ENCODE peak calls at places on chromosome 19, in nine cellular contexts. One of them, this sample, is unnamed.

GRCh38 chr19:51006406-51006805 is 5.0 kb upstream of the KLK8 start:
- DNase-seq in adrenal gland: no peak
- DNase-seq in Right ventricle myocardium superior: no peak
- DNase-seq in WTC11: no peak
- DNase-seq in stimulated activated CD4-positive, alpha-beta T cell treated with anti-CD3 and anti-CD28 coated beads, Interleukin-4, amount 100 ng/mL, for 24 hours: no peak
- DNase-seq in mucosa of descending colon: no peak
- DNase-seq in GM04504: no peak
- DNase-seq in transverse colon: no peak
- DNase-seq in stimulated activated effector memory CD8-positive, alpha-beta T cell treated with anti-CD3 and anti-CD28 coated beads, Interleukin-12 subunit alpha, Interleukin-12 subunit beta, amount 100 ng/mL, for 72 hours: no peak
- DNase-seq in this sample: no peak

GRCh38 chr19:12789904-12790619 is 1.2 kb upstream of the JUNB start:
- DNase-seq in adrenal gland: peak
- DNase-seq in Right ventricle myocardium superior: peak
- DNase-seq in WTC11: peak
- DNase-seq in stimulated activated CD4-positive, alpha-beta T cell treated with anti-CD3 and anti-CD28 coated beads, Interleukin-4, amount 100 ng/mL, for 24 hours: peak
- DNase-seq in mucosa of descending colon: peak
- DNase-seq in GM04504: peak
- DNase-seq in transverse colon: peak
- DNase-seq in stimulated activated effector memory CD8-positive, alpha-beta T cell treated with anti-CD3 and anti-CD28 coated beads, Interleukin-12 subunit alpha, Interleukin-12 subunit beta, amount 100 ng/mL, for 72 hours: peak
- DNase-seq in this sample: peak

GRCh38 chr19:18322318-18322758 is 538 bp downstream of the LSM4 start:
- DNase-seq in adrenal gland: no peak
- DNase-seq in Right ventricle myocardium superior: no peak
- DNase-seq in WTC11: peak
- DNase-seq in stimulated activated CD4-positive, alpha-beta T cell treated with anti-CD3 and anti-CD28 coated beads, Interleukin-4, amount 100 ng/mL, for 24 hours: peak
- DNase-seq in mucosa of descending colon: peak
- DNase-seq in GM04504: peak
- DNase-seq in transverse colon: peak
- DNase-seq in stimulated activated effector memory CD8-positive, alpha-beta T cell treated with anti-CD3 and anti-CD28 coated beads, Interleukin-12 subunit alpha, Interleukin-12 subunit beta, amount 100 ng/mL, for 72 hours: peak
- DNase-seq in this sample: no peak

GRCh38 chr19:54209748-54210494 is 9.3 kb downstream of the RPS9 start:
- DNase-seq in adrenal gland: peak
- DNase-seq in Right ventricle myocardium superior: peak
- DNase-seq in WTC11: no peak
- DNase-seq in stimulated activated CD4-positive, alpha-beta T cell treated with anti-CD3 and anti-CD28 coated beads, Interleukin-4, amount 100 ng/mL, for 24 hours: no peak
- DNase-seq in mucosa of descending colon: peak
- DNase-seq in GM04504: peak
- DNase-seq in transverse colon: peak
- DNase-seq in stimulated activated effector memory CD8-positive, alpha-beta T cell treated with anti-CD3 and anti-CD28 coated beads, Interleukin-12 subunit alpha, Interleukin-12 subunit beta, amount 100 ng/mL, for 72 hours: no peak
- DNase-seq in this sample: peak

GRCh38 chr19:18756896-18757295 is 34.2 kb downstream of the COMP start:
- DNase-seq in adrenal gland: no peak
- DNase-seq in Right ventricle myocardium superior: no peak
- DNase-seq in WTC11: no peak
- DNase-seq in stimulated activated CD4-positive, alpha-beta T cell treated with anti-CD3 and anti-CD28 coated beads, Interleukin-4, amount 100 ng/mL, for 24 hours: no peak
- DNase-seq in mucosa of descending colon: no peak
- DNase-seq in GM04504: no peak
- DNase-seq in transverse colon: no peak
- DNase-seq in stimulated activated effector memory CD8-positive, alpha-beta T cell treated with anti-CD3 and anti-CD28 coated beads, Interleukin-12 subunit alpha, Interleukin-12 subunit beta, amount 100 ng/mL, for 72 hours: no peak
- DNase-seq in this sample: no peak

GRCh38 chr19:36140289-36141038 is 598 bp downstream of the CAPNS1 start:
- DNase-seq in adrenal gland: peak
- DNase-seq in Right ventricle myocardium superior: peak
- DNase-seq in WTC11: peak
- DNase-seq in stimulated activated CD4-positive, alpha-beta T cell treated with anti-CD3 and anti-CD28 coated beads, Interleukin-4, amount 100 ng/mL, for 24 hours: peak
- DNase-seq in mucosa of descending colon: peak
- DNase-seq in GM04504: no peak
- DNase-seq in transverse colon: peak
- DNase-seq in stimulated activated effector memory CD8-positive, alpha-beta T cell treated with anti-CD3 and anti-CD28 coated beads, Interleukin-12 subunit alpha, Interleukin-12 subunit beta, amount 100 ng/mL, for 72 hours: no peak
- DNase-seq in this sample: peak

GRCh38 chr19:43594710-43595604 is 977 bp downstream of the IRGQ start:
- DNase-seq in adrenal gland: peak
- DNase-seq in Right ventricle myocardium superior: peak
- DNase-seq in WTC11: peak
- DNase-seq in stimulated activated CD4-positive, alpha-beta T cell treated with anti-CD3 and anti-CD28 coated beads, Interleukin-4, amount 100 ng/mL, for 24 hours: peak
- DNase-seq in mucosa of descending colon: peak
- DNase-seq in GM04504: no peak
- DNase-seq in transverse colon: peak
- DNase-seq in stimulated activated effector memory CD8-positive, alpha-beta T cell treated with anti-CD3 and anti-CD28 coated beads, Interleukin-12 subunit alpha, Interleukin-12 subunit beta, amount 100 ng/mL, for 72 hours: peak
- DNase-seq in this sample: no peak

GRCh38 chr19:47778089-47778953 is at the start of gene SELENOW:
- DNase-seq in adrenal gland: peak
- DNase-seq in Right ventricle myocardium superior: peak
- DNase-seq in WTC11: peak
- DNase-seq in stimulated activated CD4-positive, alpha-beta T cell treated with anti-CD3 and anti-CD28 coated beads, Interleukin-4, amount 100 ng/mL, for 24 hours: peak
- DNase-seq in mucosa of descending colon: peak
- DNase-seq in GM04504: peak
- DNase-seq in transverse colon: peak
- DNase-seq in stimulated activated effector memory CD8-positive, alpha-beta T cell treated with anti-CD3 and anti-CD28 coated beads, Interleukin-12 subunit alpha, Interleukin-12 subunit beta, amount 100 ng/mL, for 72 hours: peak
- DNase-seq in this sample: peak

GRCh38 chr19:38551450-38551813 is 66.3 kb downstream of the MAP4K1 start:
- DNase-seq in adrenal gland: no peak
- DNase-seq in Right ventricle myocardium superior: no peak
- DNase-seq in WTC11: no peak
- DNase-seq in stimulated activated CD4-positive, alpha-beta T cell treated with anti-CD3 and anti-CD28 coated beads, Interleukin-4, amount 100 ng/mL, for 24 hours: peak
- DNase-seq in mucosa of descending colon: no peak
- DNase-seq in GM04504: no peak
- DNase-seq in transverse colon: no peak
- DNase-seq in stimulated activated effector memory CD8-positive, alpha-beta T cell treated with anti-CD3 and anti-CD28 coated beads, Interleukin-12 subunit alpha, Interleukin-12 subunit beta, amount 100 ng/mL, for 72 hours: peak
- DNase-seq in this sample: no peak

GRCh38 chr19:566403-566802 is 6.0 kb upstream of the BSG start:
- DNase-seq in adrenal gland: peak
- DNase-seq in Right ventricle myocardium superior: peak
- DNase-seq in WTC11: no peak
- DNase-seq in stimulated activated CD4-positive, alpha-beta T cell treated with anti-CD3 and anti-CD28 coated beads, Interleukin-4, amount 100 ng/mL, for 24 hours: no peak
- DNase-seq in mucosa of descending colon: no peak
- DNase-seq in GM04504: no peak
- DNase-seq in transverse colon: peak
- DNase-seq in stimulated activated effector memory CD8-positive, alpha-beta T cell treated with anti-CD3 and anti-CD28 coated beads, Interleukin-12 subunit alpha, Interleukin-12 subunit beta, amount 100 ng/mL, for 72 hours: no peak
- DNase-seq in this sample: no peak

GRCh38 chr19:53047379-53047778 is 2.8 kb downstream of the ERVV-2 start:
- DNase-seq in adrenal gland: no peak
- DNase-seq in Right ventricle myocardium superior: no peak
- DNase-seq in WTC11: no peak
- DNase-seq in stimulated activated CD4-positive, alpha-beta T cell treated with anti-CD3 and anti-CD28 coated beads, Interleukin-4, amount 100 ng/mL, for 24 hours: no peak
- DNase-seq in mucosa of descending colon: no peak
- DNase-seq in GM04504: no peak
- DNase-seq in transverse colon: no peak
- DNase-seq in stimulated activated effector memory CD8-positive, alpha-beta T cell treated with anti-CD3 and anti-CD28 coated beads, Interleukin-12 subunit alpha, Interleukin-12 subunit beta, amount 100 ng/mL, for 72 hours: no peak
- DNase-seq in this sample: no peak

GRCh38 chr19:38061294-38061693 is 154.3 kb downstream of the SIPA1L3 start:
- DNase-seq in adrenal gland: no peak
- DNase-seq in Right ventricle myocardium superior: no peak
- DNase-seq in WTC11: no peak
- DNase-seq in stimulated activated CD4-positive, alpha-beta T cell treated with anti-CD3 and anti-CD28 coated beads, Interleukin-4, amount 100 ng/mL, for 24 hours: no peak
- DNase-seq in mucosa of descending colon: no peak
- DNase-seq in GM04504: peak
- DNase-seq in transverse colon: no peak
- DNase-seq in stimulated activated effector memory CD8-positive, alpha-beta T cell treated with anti-CD3 and anti-CD28 coated beads, Interleukin-12 subunit alpha, Interleukin-12 subunit beta, amount 100 ng/mL, for 72 hours: no peak
- DNase-seq in this sample: no peak

GRCh38 chr19:7349961-7350711 is 1.4 kb downstream of the ARHGEF18 start:
- DNase-seq in adrenal gland: no peak
- DNase-seq in Right ventricle myocardium superior: no peak
- DNase-seq in WTC11: no peak
- DNase-seq in stimulated activated CD4-positive, alpha-beta T cell treated with anti-CD3 and anti-CD28 coated beads, Interleukin-4, amount 100 ng/mL, for 24 hours: peak
- DNase-seq in mucosa of descending colon: peak
- DNase-seq in GM04504: no peak
- DNase-seq in transverse colon: peak
- DNase-seq in stimulated activated effector memory CD8-positive, alpha-beta T cell treated with anti-CD3 and anti-CD28 coated beads, Interleukin-12 subunit alpha, Interleukin-12 subunit beta, amount 100 ng/mL, for 72 hours: peak
- DNase-seq in this sample: no peak

GRCh38 chr19:4456843-4457653 is 546 bp downstream of the UBXN6 start:
- DNase-seq in adrenal gland: peak
- DNase-seq in Right ventricle myocardium superior: peak
- DNase-seq in WTC11: peak
- DNase-seq in stimulated activated CD4-positive, alpha-beta T cell treated with anti-CD3 and anti-CD28 coated beads, Interleukin-4, amount 100 ng/mL, for 24 hours: peak
- DNase-seq in mucosa of descending colon: peak
- DNase-seq in GM04504: peak
- DNase-seq in transverse colon: peak
- DNase-seq in stimulated activated effector memory CD8-positive, alpha-beta T cell treated with anti-CD3 and anti-CD28 coated beads, Interleukin-12 subunit alpha, Interleukin-12 subunit beta, amount 100 ng/mL, for 72 hours: peak
- DNase-seq in this sample: peak

GRCh38 chr19:14954071-14954655 is 12.9 kb downstream of the OR7C2 start:
- DNase-seq in adrenal gland: no peak
- DNase-seq in Right ventricle myocardium superior: no peak
- DNase-seq in WTC11: peak
- DNase-seq in stimulated activated CD4-positive, alpha-beta T cell treated with anti-CD3 and anti-CD28 coated beads, Interleukin-4, amount 100 ng/mL, for 24 hours: no peak
- DNase-seq in mucosa of descending colon: no peak
- DNase-seq in GM04504: no peak
- DNase-seq in transverse colon: no peak
- DNase-seq in stimulated activated effector memory CD8-positive, alpha-beta T cell treated with anti-CD3 and anti-CD28 coated beads, Interleukin-12 subunit alpha, Interleukin-12 subunit beta, amount 100 ng/mL, for 72 hours: peak
- DNase-seq in this sample: no peak

GRCh38 chr19:35903550-35904179 is 1.3 kb downstream of the HCST start:
- DNase-seq in adrenal gland: peak
- DNase-seq in Right ventricle myocardium superior: peak
- DNase-seq in WTC11: peak
- DNase-seq in stimulated activated CD4-positive, alpha-beta T cell treated with anti-CD3 and anti-CD28 coated beads, Interleukin-4, amount 100 ng/mL, for 24 hours: peak
- DNase-seq in mucosa of descending colon: peak
- DNase-seq in GM04504: peak
- DNase-seq in transverse colon: peak
- DNase-seq in stimulated activated effector memory CD8-positive, alpha-beta T cell treated with anti-CD3 and anti-CD28 coated beads, Interleukin-12 subunit alpha, Interleukin-12 subunit beta, amount 100 ng/mL, for 72 hours: peak
- DNase-seq in this sample: peak

GRCh38 chr19:11578342-11579142 is 1.1 kb upstream of the ACP5 start:
- DNase-seq in adrenal gland: no peak
- DNase-seq in Right ventricle myocardium superior: peak
- DNase-seq in WTC11: peak
- DNase-seq in stimulated activated CD4-positive, alpha-beta T cell treated with anti-CD3 and anti-CD28 coated beads, Interleukin-4, amount 100 ng/mL, for 24 hours: peak
- DNase-seq in mucosa of descending colon: peak
- DNase-seq in GM04504: no peak
- DNase-seq in transverse colon: peak
- DNase-seq in stimulated activated effector memory CD8-positive, alpha-beta T cell treated with anti-CD3 and anti-CD28 coated beads, Interleukin-12 subunit alpha, Interleukin-12 subunit beta, amount 100 ng/mL, for 72 hours: no peak
- DNase-seq in this sample: no peak

This sample was measured in midbrain.